ENCODE peak calls at places on chromosomes 2 and 18, in six cellular contexts. One of them, this sample, is unnamed.

GRCh38 chr2:58427572-58428285 is 186.6 kb upstream of the FANCL start:
- DNase-seq in prostate gland: no peak
- DNase-seq in A549: no peak
- DNase-seq in IMR-90: peak; percentile 15
- DNase-seq in right lobe of liver: peak; percentile 18
- DNase-seq in HepG2: peak; percentile 12
- DNase-seq in this sample: no peak

GRCh38 chr18:36849288-36850011 is 20.5 kb downstream of the KIAA1328 start:
- DNase-seq in prostate gland: no peak
- DNase-seq in A549: no peak
- DNase-seq in HepG2: no peak
- DNase-seq in right lobe of liver: no peak
- DNase-seq in IMR-90: peak; percentile 75
- DNase-seq in this sample: no peak

GRCh38 chr2:29033172-29033571 is 41.2 kb downstream of the PCARE start:
- DNase-seq in prostate gland: no peak
- DNase-seq in HepG2: no peak
- DNase-seq in right lobe of liver: no peak
- DNase-seq in IMR-90: peak; percentile 22
- DNase-seq in A549: peak; percentile 66
- DNase-seq in this sample: peak; percentile 58

GRCh38 chr2:197926673-197927072 is 122.3 kb downstream of the PLCL1 start:
- DNase-seq in IMR-90: no peak
- DNase-seq in A549: no peak
- DNase-seq in prostate gland: no peak
- DNase-seq in right lobe of liver: no peak
- DNase-seq in HepG2: no peak
- DNase-seq in this sample: no peak

GRCh38 chr18:74665905-74666304 is 68.2 kb downstream of the ZNF407 start:
- DNase-seq in IMR-90: no peak
- DNase-seq in prostate gland: no peak
- DNase-seq in A549: no peak
- DNase-seq in right lobe of liver: no peak
- DNase-seq in HepG2: no peak
- DNase-seq in this sample: no peak

GRCh38 chr18:55264108-55264507 is 304.8 kb upstream of the CCDC68 start:
- DNase-seq in IMR-90: peak; percentile 26
- DNase-seq in right lobe of liver: no peak
- DNase-seq in A549: no peak
- DNase-seq in prostate gland: peak; percentile 16
- DNase-seq in HepG2: no peak
- DNase-seq in this sample: no peak

GRCh38 chr18:73124165-73124564 is 256.4 kb upstream of the NETO1 start:
- DNase-seq in A549: no peak
- DNase-seq in prostate gland: no peak
- DNase-seq in right lobe of liver: no peak
- DNase-seq in HepG2: no peak
- DNase-seq in IMR-90: peak; percentile 1
- DNase-seq in this sample: no peak

GRCh38 chr2:118667366-118667765 is 180.1 kb downstream of the EN1 start:
- DNase-seq in right lobe of liver: no peak
- DNase-seq in A549: no peak
- DNase-seq in IMR-90: no peak
- DNase-seq in HepG2: no peak
- DNase-seq in prostate gland: no peak
- DNase-seq in this sample: no peak

GRCh38 chr18:54119524-54120019 is 104.9 kb downstream of the MBD2 start:
- DNase-seq in prostate gland: peak; percentile 14
- DNase-seq in IMR-90: peak; percentile 59
- DNase-seq in A549: peak; percentile 8
- DNase-seq in right lobe of liver: no peak
- DNase-seq in HepG2: peak; percentile 55
- DNase-seq in this sample: no peak

GRCh38 chr2:179963626-179964025 is 43.5 kb downstream of the CWC22 start:
- DNase-seq in A549: no peak
- DNase-seq in IMR-90: peak; percentile 80
- DNase-seq in prostate gland: no peak
- DNase-seq in HepG2: no peak
- DNase-seq in right lobe of liver: no peak
- DNase-seq in this sample: no peak

GRCh38 chr2:159177957-159178356 is 108.5 kb downstream of the WDSUB1 start:
- DNase-seq in prostate gland: no peak
- DNase-seq in A549: no peak
- DNase-seq in IMR-90: no peak
- DNase-seq in right lobe of liver: no peak
- DNase-seq in HepG2: no peak
- DNase-seq in this sample: no peak

GRCh38 chr18:77320960-77321559 is 71.4 kb downstream of the GALR1 start:
- DNase-seq in right lobe of liver: no peak
- DNase-seq in IMR-90: no peak
- DNase-seq in HepG2: no peak
- DNase-seq in A549: no peak
- DNase-seq in prostate gland: no peak
- DNase-seq in this sample: no peak

GRCh38 chr2:235162070-235162469 is 210.3 kb downstream of the SH3BP4 start:
- DNase-seq in HepG2: no peak
- DNase-seq in prostate gland: no peak
- DNase-seq in A549: no peak
- DNase-seq in right lobe of liver: no peak
- DNase-seq in IMR-90: no peak
- DNase-seq in this sample: no peak

GRCh38 chr18:69839497-69839896 is 108.2 kb downstream of the CD226 start:
- DNase-seq in prostate gland: no peak
- DNase-seq in HepG2: no peak
- DNase-seq in IMR-90: no peak
- DNase-seq in A549: no peak
- DNase-seq in right lobe of liver: no peak
- DNase-seq in this sample: no peak

GRCh38 chr2:126795661-126796060 is 103.0 kb upstream of the TEX51 start:
- DNase-seq in HepG2: no peak
- DNase-seq in right lobe of liver: no peak
- DNase-seq in prostate gland: no peak
- DNase-seq in IMR-90: no peak
- DNase-seq in A549: no peak
- DNase-seq in this sample: no peak

GRCh38 chr2:122328811-122329210 is 573.4 kb downstream of the TSN start:
- DNase-seq in IMR-90: no peak
- DNase-seq in HepG2: no peak
- DNase-seq in prostate gland: no peak
- DNase-seq in right lobe of liver: no peak
- DNase-seq in A549: no peak
- DNase-seq in this sample: no peak

GRCh38 chr18:12911025-12911927 is 27.2 kb upstream of the PTPN2 start:
- DNase-seq in right lobe of liver: peak; percentile 30
- DNase-seq in A549: no peak
- DNase-seq in IMR-90: no peak
- DNase-seq in prostate gland: no peak
- DNase-seq in HepG2: no peak
- DNase-seq in this sample: no peak

GRCh38 chr2:159140070-159140774 is 146.3 kb downstream of the WDSUB1 start:
- DNase-seq in HepG2: no peak
- DNase-seq in IMR-90: peak; percentile 92
- DNase-seq in A549: no peak
- DNase-seq in prostate gland: no peak
- DNase-seq in right lobe of liver: no peak
- DNase-seq in this sample: no peak

GRCh38 chr2:44651974-44652373 is 289.5 kb upstream of the SIX3 start:
- DNase-seq in A549: no peak
- DNase-seq in right lobe of liver: no peak
- DNase-seq in IMR-90: no peak
- DNase-seq in HepG2: no peak
- DNase-seq in prostate gland: no peak
- DNase-seq in this sample: no peak

GRCh38 chr2:217372794-217373193 is 512.9 kb upstream of the TNP1 start:
- DNase-seq in prostate gland: no peak
- DNase-seq in A549: no peak
- DNase-seq in IMR-90: no peak
- DNase-seq in right lobe of liver: no peak
- DNase-seq in HepG2: no peak
- DNase-seq in this sample: no peak

DNA sequence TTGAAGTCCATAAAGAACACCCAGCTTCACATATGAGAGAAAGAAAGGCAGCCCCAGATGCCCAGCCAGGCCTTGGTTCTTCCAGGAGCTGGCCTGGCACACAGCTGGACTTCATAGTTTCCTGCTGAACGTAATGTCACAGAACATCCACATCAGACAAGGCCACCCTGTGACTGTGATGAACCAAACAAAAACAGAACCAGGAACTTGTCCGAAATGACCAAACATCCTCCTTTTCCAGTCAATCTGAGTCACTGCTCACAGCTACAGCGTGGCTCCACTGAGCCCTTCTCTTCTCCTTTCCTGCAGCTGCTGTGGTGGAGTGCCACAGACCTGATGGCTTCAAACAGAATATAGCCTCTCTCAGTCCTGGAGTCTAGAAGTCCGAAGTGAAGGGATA is 45.4 kb upstream of the PAPOLG start:
- DNase-seq in IMR-90: peak; percentile 11
- DNase-seq in right lobe of liver: peak; percentile 27
- DNase-seq in HepG2: no peak
- DNase-seq in prostate gland: no peak
- DNase-seq in A549: no peak
- DNase-seq in this sample: no peak
- TF ChIP-seq POLR2A in IMR-90: no peak
- TF ChIP-seq POLR2A in right lobe of liver: peak; percentile 33
- TF ChIP-seq POLR2A in HepG2: no peak
- TF ChIP-seq POLR2A in prostate gland: no peak
- TF ChIP-seq POLR2A in A549: no peak
- TF ChIP-seq POLR2A in this sample: no peak

GRCh38 chr2:33134764-33135560 is 188.2 kb downstream of the LTBP1 start:
- DNase-seq in HepG2: no peak
- DNase-seq in A549: no peak
- DNase-seq in IMR-90: no peak
- DNase-seq in right lobe of liver: no peak
- DNase-seq in prostate gland: no peak
- DNase-seq in this sample: no peak

GRCh38 chr2:33134086-33134763 is 187.5 kb downstream of the LTBP1 start:
- DNase-seq in right lobe of liver: no peak
- DNase-seq in HepG2: peak; percentile 67
- DNase-seq in prostate gland: peak; percentile 72
- DNase-seq in A549: peak; percentile 32
- DNase-seq in IMR-90: peak; percentile 99
- DNase-seq in this sample: no peak

GRCh38 chr2:33136570-33136969 is 189.8 kb downstream of the LTBP1 start:
- DNase-seq in right lobe of liver: no peak
- DNase-seq in prostate gland: no peak
- DNase-seq in IMR-90: peak; percentile 40
- DNase-seq in HepG2: no peak
- DNase-seq in A549: no peak
- DNase-seq in this sample: no peak

GRCh38 chr2:33136056-33136455 is 189.3 kb downstream of the LTBP1 start:
- DNase-seq in HepG2: no peak
- DNase-seq in right lobe of liver: no peak
- DNase-seq in A549: no peak
- DNase-seq in prostate gland: no peak
- DNase-seq in IMR-90: peak; percentile 35
- DNase-seq in this sample: no peak

DNA sequence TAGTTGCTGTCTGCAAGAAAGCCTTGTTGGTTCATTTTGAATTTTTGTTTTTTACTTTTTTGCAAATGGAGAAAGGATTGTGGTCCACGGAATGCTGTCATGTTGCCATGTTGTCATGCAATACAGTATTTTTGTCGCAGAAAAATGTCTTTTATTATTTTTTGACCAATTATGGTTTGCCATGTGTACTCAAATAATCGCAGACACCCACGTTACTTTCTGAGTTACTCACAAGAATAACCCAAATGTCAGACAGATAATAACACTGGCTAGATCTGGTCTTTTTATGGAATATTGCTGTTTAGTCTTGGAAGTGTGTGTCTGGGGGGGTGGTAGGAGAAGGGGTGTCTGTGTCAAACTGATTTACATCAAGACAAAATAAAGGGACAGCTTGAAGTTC is 188.9 kb downstream of the LTBP1 start:
- DNase-seq in right lobe of liver: no peak
- DNase-seq in prostate gland: no peak
- DNase-seq in IMR-90: peak; percentile 52
- DNase-seq in A549: no peak
- DNase-seq in HepG2: no peak
- DNase-seq in this sample: no peak
- H3K4me3 ChIP-seq in right lobe of liver: no peak overlapping the region
- H3K4me3 ChIP-seq in prostate gland: no peak overlapping the region
- H3K4me3 ChIP-seq in IMR-90: peak overlapping the region; percentile 74
- H3K4me3 ChIP-seq in A549: no peak overlapping the region
- H3K4me3 ChIP-seq in HepG2: no peak overlapping the region
- H3K4me3 ChIP-seq in this sample: peak overlapping the region; percentile 35

DNA sequence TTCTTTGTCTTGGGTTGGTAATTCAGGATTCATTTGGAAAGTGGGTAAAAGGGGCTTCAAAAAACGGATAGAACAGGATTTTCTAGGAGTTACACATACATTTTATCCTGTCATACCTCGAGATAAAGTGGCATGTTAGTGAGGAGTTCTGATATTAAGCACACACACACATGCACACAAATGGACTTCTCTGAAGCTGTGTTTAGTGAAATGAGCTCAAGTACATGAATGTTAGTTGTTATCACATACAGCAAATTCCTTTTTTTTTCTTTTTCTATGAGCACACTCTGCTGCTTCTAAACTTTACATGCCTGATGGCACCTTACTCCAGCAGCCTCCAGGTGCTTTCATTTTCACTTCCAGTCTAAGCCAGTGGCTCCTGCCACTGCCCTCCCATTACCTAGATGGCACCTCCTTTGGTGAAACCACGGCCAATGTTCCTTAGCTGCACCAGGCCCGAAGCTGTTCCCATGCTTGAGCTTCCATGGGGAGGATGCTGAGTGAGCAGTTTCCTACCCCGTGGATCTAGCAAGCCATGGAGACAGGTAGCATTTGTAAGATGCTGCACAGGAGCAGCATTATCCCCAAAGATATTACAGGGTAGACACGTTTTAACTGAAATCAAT is 49.7 kb downstream of the STAT1 start:
- DNase-seq in prostate gland: no peak
- DNase-seq in HepG2: no peak
- DNase-seq in right lobe of liver: no peak
- DNase-seq in IMR-90: no peak
- DNase-seq in A549: no peak
- DNase-seq in this sample: no peak
- TF ChIP-seq POLR2A in prostate gland: no peak
- TF ChIP-seq POLR2A in HepG2: no peak
- TF ChIP-seq POLR2A in right lobe of liver: no peak
- TF ChIP-seq POLR2A in IMR-90: no peak
- TF ChIP-seq POLR2A in A549: no peak
- TF ChIP-seq POLR2A in this sample: no peak

DNA sequence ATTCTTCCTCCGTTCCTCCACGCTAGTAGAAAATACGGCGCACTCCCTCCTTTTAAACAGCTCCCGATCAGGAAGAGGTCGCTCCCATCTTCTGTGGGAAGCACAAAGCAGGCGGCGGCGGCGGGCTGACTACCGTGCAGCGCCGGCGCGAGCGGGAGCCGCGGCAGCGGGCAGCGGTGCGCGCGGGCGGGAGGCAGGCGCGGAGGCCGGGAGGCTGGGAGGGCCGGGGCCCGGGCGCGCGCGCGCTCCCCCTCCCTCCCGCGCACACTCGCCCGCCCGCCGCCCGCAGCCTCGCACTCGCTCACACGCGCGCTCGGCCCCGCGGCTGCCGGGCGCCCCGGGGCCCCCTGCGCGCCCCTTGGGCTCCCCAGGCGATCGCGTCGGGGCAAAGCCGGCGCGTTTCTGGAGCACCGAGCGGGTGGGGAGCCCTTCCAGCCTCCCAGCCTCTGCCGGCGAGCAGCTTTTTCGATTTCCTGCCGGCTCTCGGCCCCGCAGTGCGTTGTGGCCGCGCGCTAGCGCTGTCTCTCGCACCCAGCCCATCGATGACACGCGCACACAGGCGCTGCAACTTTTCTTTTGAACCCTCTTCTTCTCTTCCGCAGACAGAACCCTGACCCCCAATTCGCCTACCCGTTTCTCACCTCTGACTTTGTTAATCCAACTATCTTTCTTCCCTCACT is at the start of gene SLC8A1:
- DNase-seq in A549: peak; percentile 31
- DNase-seq in HepG2: no peak
- DNase-seq in right lobe of liver: peak; percentile 41
- DNase-seq in IMR-90: peak; percentile 49
- DNase-seq in prostate gland: no peak
- DNase-seq in this sample: no peak
- H3K4me3 ChIP-seq in A549: peak within 1 kb of the TSS; percentile 57
- H3K4me3 ChIP-seq in HepG2: no peak within 1 kb of the TSS
- H3K4me3 ChIP-seq in right lobe of liver: peak within 1 kb of the TSS; percentile 31
- H3K4me3 ChIP-seq in IMR-90: peak within 1 kb of the TSS; percentile 96
- H3K4me3 ChIP-seq in prostate gland: peak within 1 kb of the TSS; percentile 31
- H3K4me3 ChIP-seq in this sample: peak within 1 kb of the TSS; percentile 51